ENCODE peak calls at places on chromosomes 7 and 10, in seven cellular contexts. B is aorta, G is heart right ventricle, E is A549, S is left ventricle myocardium inferior, V is colonic mucosa, C is cardiac muscle cell. R is an unnamed sample. For H3K9me3, the result is how much of the 10 kb centered on the place peaks cover.

GRCh38 chr7:132400667-132401142 is 175.6 kb downstream of the PLXNA4 start:
- DNase-seq in B (no peak), G (no peak), E (no peak), S (no peak), V (no peak), C (no peak), R (peak)

GRCh38 chr10:102745157-102745556 is 1.4 kb downstream of the WBP1L start:
- DNase-seq in B (no peak), G (no peak), E (no peak), S (no peak), V (no peak), C (no peak), R (no peak)

GRCh38 chr10:62749104-62749683 is 55.3 kb upstream of the ADO start:
- DNase-seq in B (no peak), G (no peak), E (no peak), S (no peak), V (no peak), C (no peak), R (no peak)

GRCh38 chr7:91826377-91826776 is 54.1 kb downstream of the MTERF1 start:
- DNase-seq in B (no peak), G (no peak), E (no peak), S (no peak), V (no peak), C (no peak), R (no peak)

GRCh38 chr7:158803226-158803944 is 25.9 kb downstream of the ESYT2 start:
- DNase-seq in B (no peak), G (no peak), E (no peak), S (no peak), V (no peak), C (no peak), R (no peak)

GRCh38 chr7:94088560-94088959 is 84.4 kb upstream of the BET1 start:
- DNase-seq in B (no peak), G (no peak), E (no peak), S (no peak), V (no peak), C (peak), R (no peak)

GRCh38 chr10:387949-388660 is 252.8 kb downstream of the ZMYND11 start:
- DNase-seq in B (peak), G (no peak), E (no peak), S (no peak), V (peak), C (no peak), R (peak)

GRCh38 chr10:129951251-129951808 is 12.7 kb downstream of the EBF3 start:
- DNase-seq in B (no peak), G (no peak), E (no peak), S (no peak), V (no peak), C (peak), R (no peak)

GRCh38 chr7:19112290-19113000 is 5.0 kb downstream of the TWIST1 start:
- DNase-seq in B (peak), G (peak), E (no peak), S (no peak), V (no peak), C (peak), R (peak)

GRCh38 chr7:32892521-32893224 is 1.1 kb upstream of the KBTBD2 start:
- DNase-seq in B (peak), G (peak), E (no peak), S (peak), V (peak), C (peak), R (peak)

GRCh38 chr10:48931188-48931587 is 8.5 kb downstream of the LRRC18 start:
- DNase-seq in B (no peak), G (no peak), E (no peak), S (no peak), V (no peak), C (no peak), R (no peak)

GRCh38 chr7:100396421-100396982 is 23.2 kb downstream of the PILRA start:
- DNase-seq in B (no peak), G (no peak), E (no peak), S (no peak), V (no peak), C (no peak), R (no peak)

GRCh38 chr10:65040796-65041195 is 1519.6 kb downstream of the REEP3 start:
- DNase-seq in B (no peak), G (no peak), E (no peak), S (no peak), V (no peak), C (no peak), R (no peak)

GRCh38 chr7:142711196-142711595 is 38.1 kb upstream of the PRSS1 start:
- DNase-seq in B (no peak), G (no peak), E (no peak), S (no peak), V (no peak), C (no peak), R (no peak)

GRCh38 chr7:130793855-130794618 is 60.0 kb upstream of the KLF14 start:
- DNase-seq in B (no peak), G (no peak), E (no peak), S (no peak), V (no peak), C (peak), R (no peak)
- H3K4me3 ChIP-seq in B (no peak), G (no peak), E (peak), S (no peak), V (no peak), C (no peak), R (no peak)

GRCh38 chr10:75971402-75972211 is 540.2 kb downstream of the LRMDA start:
- DNase-seq in B (no peak), G (no peak), E (no peak), S (no peak), V (no peak), C (peak), R (no peak)
- H3K27ac ChIP-seq in B (no peak), G (peak), E (no peak), S (peak), V (no peak), C (no peak), R (no peak)

GRCh38 chr7:150560486-150560885 is 6.7 kb upstream of the GIMAP4 start:
- DNase-seq in B (no peak), G (no peak), E (no peak), S (no peak), V (no peak), C (no peak), R (no peak)

GRCh38 chr7:150553163-150553562 is 14.0 kb upstream of the GIMAP4 start:
- DNase-seq in B (no peak), G (no peak), E (no peak), S (no peak), V (no peak), C (no peak), R (no peak)

GRCh38 chr7:150556521-150557138 is 10.6 kb upstream of the GIMAP4 start:
- DNase-seq in B (no peak), G (no peak), E (no peak), S (no peak), V (no peak), C (no peak), R (no peak)
- H3K9me3 ChIP-seq in B (under half), G (under half), E (under half), S (under half), V (under half), C (under half), R (under half)

DNA sequence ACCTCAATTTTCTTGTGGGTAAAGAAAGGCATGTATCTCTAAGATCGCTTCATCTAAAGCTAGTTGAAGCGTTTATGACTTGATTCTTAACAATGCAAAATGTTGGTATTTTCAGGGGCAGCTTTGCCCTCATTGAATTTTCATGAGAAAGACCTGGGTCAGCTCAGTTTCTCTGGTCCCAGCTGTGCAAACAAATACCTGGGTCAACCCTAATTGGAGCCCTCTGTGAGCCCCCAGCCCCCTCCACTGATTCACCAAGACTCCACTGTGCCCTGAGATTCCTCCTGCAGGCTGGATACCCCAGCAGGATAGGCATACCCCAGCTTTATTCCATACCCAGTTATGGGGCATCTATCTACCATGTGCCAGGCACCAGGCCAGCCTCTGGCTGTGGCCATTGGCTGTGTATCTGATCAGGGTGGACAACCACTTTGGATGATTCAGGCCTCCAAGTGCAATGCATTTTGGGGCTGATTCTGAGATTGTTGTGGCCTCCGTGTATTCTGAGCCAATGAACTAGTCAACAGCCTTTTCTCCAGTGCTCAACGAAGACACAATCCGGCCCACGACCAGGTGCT is 201.9 kb downstream of the MYOF start:
- DNase-seq in B (no peak), G (no peak), E (no peak), S (no peak), V (no peak), C (no peak), R (no peak)
- H3K4me3 ChIP-seq in B (no peak), G (no peak), E (no peak), S (no peak), V (no peak), C (no peak), R (no peak)

DNA sequence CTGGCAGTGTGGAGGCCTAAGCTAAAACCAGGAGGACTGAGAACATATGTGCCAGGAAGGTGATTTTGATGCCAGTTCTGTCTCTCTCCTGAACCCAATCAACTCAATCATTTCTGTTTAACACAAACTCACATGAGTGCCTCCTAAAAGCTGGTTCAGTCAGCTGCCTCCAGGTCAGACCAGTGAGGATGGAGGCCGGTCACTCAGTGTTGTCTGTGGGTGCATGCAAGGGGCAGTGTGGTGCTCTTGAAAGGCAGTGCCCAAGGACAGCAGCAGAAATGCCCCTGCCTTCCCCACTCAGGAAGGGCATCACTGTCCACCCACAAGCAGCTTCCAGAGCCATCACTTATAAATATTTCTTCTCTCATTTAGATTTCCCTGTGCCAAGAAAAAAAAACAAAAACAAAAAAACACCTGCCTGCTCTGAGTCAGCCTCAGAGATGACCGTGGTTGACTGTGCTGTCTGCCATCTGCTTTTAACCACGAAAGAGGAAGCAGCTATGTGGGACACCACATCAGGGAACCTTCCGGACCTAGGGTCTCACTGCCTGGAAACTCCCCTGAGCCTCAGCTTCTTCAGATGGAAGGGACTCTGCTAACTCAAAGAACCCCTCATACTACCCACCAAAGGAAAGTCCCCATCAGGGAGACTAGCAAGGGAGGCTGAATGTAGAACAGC is 39.1 kb downstream of the VOPP1 start:
- DNase-seq in B (peak), G (no peak), E (no peak), S (no peak), V (no peak), C (no peak), R (no peak)
- H3K27ac ChIP-seq in B (no peak), G (no peak), E (peak), S (peak), V (peak), C (no peak), R (no peak)

DNA sequence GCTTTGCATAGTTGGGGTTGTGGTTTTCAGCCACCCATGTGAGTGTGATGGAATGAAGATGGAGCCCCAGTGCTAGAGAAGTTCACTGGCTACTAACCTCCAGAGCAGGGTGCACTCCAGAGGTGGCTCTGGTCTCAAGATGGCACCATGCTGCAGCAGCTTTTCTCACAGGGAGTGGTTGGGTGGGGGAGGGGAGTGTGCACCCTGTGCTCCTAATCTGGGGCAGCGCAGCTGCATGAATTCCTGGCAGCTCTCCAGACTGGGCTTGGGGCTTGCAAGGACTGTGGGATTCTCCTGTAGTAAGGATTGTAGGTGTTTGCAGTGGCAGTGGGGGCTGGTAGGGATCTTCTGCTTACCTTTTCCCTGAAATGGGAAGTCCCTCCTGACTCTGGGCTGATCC is 23.7 kb downstream of the PHTF2 start:
- DNase-seq in B (no peak), G (no peak), E (no peak), S (no peak), V (no peak), C (no peak), R (no peak)
- H3K9me3 ChIP-seq in B (under half), G (under half), E (under half), S (half or more), V (under half), C (under half), R (under half)

DNA sequence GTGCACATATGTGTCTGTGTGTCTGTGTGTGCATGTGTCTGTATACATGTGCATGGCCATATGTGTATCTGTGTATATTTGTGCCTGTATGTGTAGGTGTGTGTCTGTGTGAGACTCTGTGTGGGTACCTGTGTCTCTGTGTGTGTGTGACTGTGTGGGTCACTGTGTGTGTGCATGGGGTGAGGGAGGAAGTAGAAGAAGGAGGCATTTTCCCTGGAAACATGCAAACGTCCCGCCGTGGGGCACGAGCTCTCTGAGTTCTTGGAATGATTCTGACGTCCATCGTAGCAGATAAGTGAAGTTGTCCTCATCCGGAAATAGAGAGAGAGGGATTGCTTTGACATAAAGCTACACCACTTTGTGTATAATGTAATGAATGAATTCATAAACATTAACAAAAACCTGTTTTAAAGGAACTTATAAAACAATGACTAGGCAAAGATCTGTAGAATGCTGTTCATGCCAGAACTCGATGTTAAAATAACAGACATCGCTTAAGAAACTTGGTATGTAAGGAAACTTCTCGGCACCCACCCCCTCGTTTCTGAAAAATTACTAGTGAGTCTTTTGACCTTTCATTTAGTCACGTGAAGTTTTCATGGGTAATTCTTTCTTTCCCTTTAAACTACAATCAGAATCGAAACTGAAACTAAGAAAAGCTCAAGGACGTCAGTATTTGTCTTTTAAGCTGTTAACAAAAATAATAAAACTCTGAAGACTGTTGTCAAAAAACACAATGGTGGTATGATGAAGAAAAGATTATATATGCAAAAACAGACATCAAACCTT is 43.6 kb upstream of the KLF6 start:
- DNase-seq in B (peak), G (no peak), E (no peak), S (no peak), V (no peak), C (peak), R (peak)
- H3K4me3 ChIP-seq in B (peak), G (peak), E (peak), S (peak), V (no peak), C (no peak), R (peak)

GRCh38 chr10:95605163-95605562 is 44.0 kb upstream of the SORBS1 start:
- DNase-seq in B (peak), G (no peak), E (no peak), S (no peak), V (no peak), C (peak), R (peak)
- H3K27ac ChIP-seq in B (peak), G (peak), E (no peak), S (peak), V (no peak), C (peak), R (peak)

DNA sequence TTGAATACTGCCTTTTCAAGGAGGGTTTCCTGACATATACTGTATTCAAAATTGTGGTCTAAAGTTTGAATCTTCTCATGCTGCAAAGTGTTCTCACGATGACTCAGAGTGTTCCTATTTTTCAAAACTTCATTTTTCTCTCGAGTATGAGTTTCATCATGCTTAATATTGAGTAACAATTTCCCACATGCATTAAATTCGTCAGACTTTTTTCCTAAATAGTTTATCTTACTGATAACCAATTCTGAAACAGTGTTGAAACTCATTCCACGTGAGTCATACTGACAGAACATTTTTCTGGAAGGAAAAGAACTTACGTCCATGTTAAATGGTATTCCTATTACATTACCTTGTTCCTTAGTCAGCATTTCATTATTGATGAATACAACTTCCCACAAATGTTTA is 44.1 kb downstream of the ZNF33B start:
- DNase-seq in B (no peak), G (no peak), E (no peak), S (no peak), V (no peak), C (peak), R (no peak)
- H3K9me3 ChIP-seq in B (under half), G (under half), E (half or more), S (half or more), V (under half), C (under half), R (under half)

DNA sequence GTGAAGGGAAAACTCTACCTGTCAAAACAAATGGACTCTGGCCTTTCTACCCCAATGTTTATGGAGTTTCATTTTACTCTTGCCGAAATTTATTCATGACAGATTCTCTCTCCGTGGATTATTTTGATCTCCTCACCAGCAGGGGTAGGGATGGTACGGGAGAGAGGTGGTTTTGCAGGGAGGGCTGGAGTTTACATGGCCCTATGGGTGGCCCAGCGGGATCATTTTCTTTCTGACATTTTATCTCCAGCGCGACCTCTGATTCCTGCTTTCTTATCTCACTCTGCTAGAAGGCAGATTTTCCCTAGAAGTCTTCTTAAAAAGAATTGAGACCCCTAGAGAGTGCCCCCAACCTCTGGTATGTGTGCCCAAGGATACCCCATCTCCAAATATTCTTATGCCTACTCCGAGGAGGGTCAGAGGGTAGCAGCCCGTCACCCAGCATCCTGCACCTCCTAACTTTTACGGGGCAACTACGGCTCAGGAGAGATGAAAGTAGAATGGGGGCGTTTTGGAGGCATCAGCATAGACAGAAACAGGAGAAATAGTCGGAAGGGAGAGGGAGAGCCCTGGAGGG is 10.1 kb upstream of the GATA3 start:
- DNase-seq in B (no peak), G (no peak), E (no peak), S (no peak), V (no peak), C (no peak), R (no peak)
- H3K4me3 ChIP-seq in B (no peak), G (no peak), E (no peak), S (peak), V (no peak), C (peak), R (no peak)

R was measured in right cardiac atrium.